ENCODE peak calls at places on chromosomes 16 and 17, in seven cellular contexts. Y is pancreas, D is choroid plexus epithelial cell, W is tibial nerve, O is astrocyte of the cerebellum, I is heart left ventricle, R is epithelial cell of esophagus. S is an unnamed sample.

GRCh38 chr17:59964455-59965328 is at the start of gene RNFT1:
- DNase-seq in Y (peak), W (peak), I (peak), D (peak), O (peak), R (peak), S (peak)

GRCh38 chr17:78034429-78035091 is 76.1 kb downstream of the TNRC6C start:
- DNase-seq in R (peak), Y (no peak), D (no peak), O (no peak), W (no peak), I (no peak), S (peak)

GRCh38 chr17:4721203-4722135 is 9.8 kb upstream of the MED11 start:
- DNase-seq in R (peak), Y (no peak), D (peak), O (no peak), W (no peak), I (no peak), S (no peak)

GRCh38 chr16:59684911-59685310 is 950.8 kb upstream of the GOT2 start:
- DNase-seq in I (no peak), D (peak), W (no peak), R (peak), O (no peak), Y (no peak), S (no peak)

GRCh38 chr17:63423251-63423950 is 22.7 kb downstream of the CYB561 start:
- DNase-seq in Y (no peak), O (no peak), W (no peak), I (no peak), R (peak), D (no peak), S (no peak)

GRCh38 chr16:83312846-83313245 is 494.9 kb upstream of the HSBP1 start:
- DNase-seq in W (no peak), O (no peak), Y (no peak), R (no peak), D (no peak), I (no peak), S (no peak)

GRCh38 chr17:71117461-71117860 is 948.1 kb downstream of the KCNJ2 start:
- DNase-seq in D (peak), I (no peak), O (peak), Y (no peak), W (no peak), R (no peak), S (no peak)

GRCh38 chr16:66264311-66265105 is 102.0 kb upstream of the CDH5 start:
- DNase-seq in I (no peak), Y (no peak), O (no peak), W (no peak), D (no peak), R (no peak), S (no peak)

GRCh38 chr17:42098747-42099399 is 600 bp upstream of the ZNF385C start:
- DNase-seq in O (no peak), I (no peak), R (no peak), D (no peak), W (no peak), Y (no peak), S (no peak)

GRCh38 chr17:65455972-65456343 is 105.5 kb downstream of the AXIN2 start:
- DNase-seq in R (no peak), W (no peak), Y (no peak), D (peak), I (peak), O (no peak), S (no peak)

GRCh38 chr17:72334205-72334604 is 213.4 kb downstream of the SOX9 start:
- DNase-seq in D (peak), R (peak), Y (no peak), O (no peak), W (no peak), I (no peak), S (no peak)

GRCh38 chr16:49183911-49184310 is 97.7 kb downstream of the CBLN1 start:
- DNase-seq in Y (no peak), W (no peak), I (no peak), O (no peak), D (no peak), R (peak), S (no peak)

GRCh38 chr17:82702161-82702932 is 3.8 kb upstream of the RAB40B start:
- DNase-seq in D (no peak), I (no peak), O (no peak), W (no peak), Y (no peak), R (no peak), S (no peak)

GRCh38 chr17:37488009-37488604 is 1.6 kb upstream of the DUSP14 start:
- DNase-seq in Y (no peak), W (no peak), I (no peak), D (peak), R (peak), O (peak), S (peak)

GRCh38 chr17:43691317-43691693 is 29.6 kb upstream of the MEOX1 start:
- DNase-seq in D (no peak), W (no peak), I (no peak), R (no peak), O (no peak), Y (no peak), S (no peak)

DNA sequence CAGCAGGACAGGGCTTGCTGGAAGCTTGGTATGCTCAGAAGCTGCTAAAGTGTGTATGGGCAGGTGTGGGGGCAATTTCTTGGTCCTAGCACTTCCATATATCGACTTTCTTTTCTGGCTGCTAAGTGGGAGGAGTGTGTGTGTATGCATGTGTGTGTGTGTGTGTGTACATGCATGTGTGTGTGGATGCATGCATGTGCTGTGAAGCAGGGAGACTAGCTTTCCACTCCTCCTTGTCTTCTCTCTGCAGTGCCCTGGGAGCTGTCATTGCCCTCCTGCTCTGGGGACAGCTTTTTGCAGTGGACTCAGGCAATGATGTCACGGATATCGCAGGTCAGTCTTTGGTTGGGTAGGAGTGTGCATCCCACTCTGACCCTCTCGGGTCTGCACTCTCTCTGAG is 1.6 kb downstream of the HP start:
- DNase-seq in Y (no peak), I (no peak), D (no peak), O (no peak), W (no peak), R (no peak), S (no peak)
- TF ChIP-seq CTCF in Y (no peak), I (no peak), D (no peak), O (no peak), W (no peak), R (no peak), S (no peak)

DNA sequence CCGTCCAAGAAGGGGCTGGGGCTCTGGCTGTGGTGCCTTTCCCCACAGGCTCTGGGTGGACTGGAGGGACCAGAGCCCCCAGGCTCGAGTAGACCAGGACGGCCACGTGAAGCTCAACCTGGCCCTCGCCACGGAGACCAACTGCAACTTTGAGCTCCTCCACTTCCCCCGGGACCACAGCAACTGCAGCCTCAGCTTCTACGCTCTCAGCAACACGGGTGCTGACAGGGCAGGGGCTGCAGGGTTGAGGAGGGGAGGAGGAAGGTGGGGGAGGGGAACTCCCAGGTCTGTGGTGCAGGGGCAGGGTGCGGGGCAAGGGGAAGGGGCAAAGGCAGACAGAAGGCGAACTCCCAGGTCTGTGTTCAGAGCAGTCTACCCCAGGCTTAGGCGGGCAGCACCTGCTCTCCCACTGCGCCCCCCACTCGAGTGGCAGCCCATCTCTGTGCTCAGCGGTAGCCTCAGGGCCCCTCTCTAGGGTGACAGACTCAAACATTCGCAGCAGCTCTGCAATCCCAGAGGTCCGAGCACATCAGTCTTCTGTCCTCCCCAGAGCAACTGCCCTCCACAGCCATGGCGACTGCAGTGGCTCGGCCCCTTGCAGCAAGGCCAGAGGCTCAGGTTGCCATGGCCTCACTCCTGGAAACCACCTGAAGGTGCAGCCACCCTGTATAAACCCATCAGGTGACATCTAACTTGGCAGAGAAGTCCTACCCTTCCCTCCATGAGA is 1.4 kb downstream of the ZACN start:
- DNase-seq in Y (no peak), R (no peak), W (no peak), O (no peak), D (no peak), I (no peak), S (no peak)
- H3K4me3 ChIP-seq in Y (no peak), R (no peak), W (no peak), O (no peak), D (no peak), I (no peak), S (no peak)

GRCh38 chr16:1825864-1826690 is 548 bp downstream of the HAGH start:
- DNase-seq in D (no peak), O (no peak), R (peak), W (no peak), Y (peak), I (no peak), S (no peak)

GRCh38 chr16:1821861-1822611 is 4.6 kb downstream of the HAGH start:
- DNase-seq in W (no peak), R (peak), O (no peak), I (no peak), Y (no peak), D (no peak), S (no peak)

GRCh38 chr16:1822801-1823200 is 3.8 kb downstream of the HAGH start:
- DNase-seq in W (no peak), D (no peak), Y (no peak), R (no peak), I (no peak), O (no peak), S (no peak)

GRCh38 chr16:1825381-1825863 is 1.2 kb downstream of the HAGH start:
- DNase-seq in O (no peak), D (no peak), R (no peak), I (no peak), Y (peak), W (no peak), S (no peak)

GRCh38 chr16:1823821-1824220 is 2.8 kb downstream of the HAGH start:
- DNase-seq in W (no peak), I (no peak), R (peak), Y (no peak), O (no peak), D (peak), S (no peak)
- TF ChIP-seq CTCF in W (no peak), I (no peak), R (peak), Y (no peak), O (no peak), D (peak), S (peak)

GRCh38 chr17:20151174-20151573 is 142.0 kb downstream of the SPECC1 start:
- DNase-seq in I (no peak), O (no peak), D (no peak), Y (no peak), R (no peak), W (no peak), S (no peak)

GRCh38 chr17:20143740-20144139 is 134.6 kb downstream of the SPECC1 start:
- DNase-seq in R (no peak), I (no peak), Y (no peak), O (no peak), D (no peak), W (no peak), S (no peak)

GRCh38 chr17:20141201-20141999 is 132.2 kb downstream of the SPECC1 start:
- DNase-seq in Y (no peak), O (no peak), W (no peak), D (no peak), I (no peak), R (peak), S (no peak)

GRCh38 chr17:20142268-20142667 is 133.1 kb downstream of the SPECC1 start:
- DNase-seq in D (no peak), W (no peak), R (peak), Y (no peak), O (no peak), I (no peak), S (no peak)

DNA sequence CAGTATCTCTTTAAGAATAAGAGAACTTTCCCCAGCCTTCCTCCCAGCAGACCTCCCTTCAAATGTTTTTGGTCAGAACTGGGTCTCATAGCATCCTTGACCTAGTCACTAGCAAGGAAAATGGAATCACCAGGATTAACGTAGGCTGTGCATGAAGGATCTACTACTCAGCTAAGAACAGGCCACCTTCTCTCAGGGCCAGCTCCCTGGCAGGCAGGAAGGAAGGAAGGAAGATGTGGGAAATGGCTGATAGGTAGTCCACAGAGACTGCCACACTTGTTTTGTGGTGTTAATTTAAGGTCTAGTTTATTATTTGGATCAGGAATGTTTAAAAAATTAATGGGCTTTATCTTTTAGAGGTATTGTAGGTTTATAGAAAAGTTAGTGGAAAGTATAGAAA is 136.4 kb downstream of the SPECC1 start:
- DNase-seq in W (no peak), O (no peak), R (no peak), D (no peak), Y (no peak), I (no peak), S (no peak)
- H3K4me3 ChIP-seq in W (no peak), O (no peak), R (no peak), D (no peak), Y (no peak), I (no peak), S (no peak)

DNA sequence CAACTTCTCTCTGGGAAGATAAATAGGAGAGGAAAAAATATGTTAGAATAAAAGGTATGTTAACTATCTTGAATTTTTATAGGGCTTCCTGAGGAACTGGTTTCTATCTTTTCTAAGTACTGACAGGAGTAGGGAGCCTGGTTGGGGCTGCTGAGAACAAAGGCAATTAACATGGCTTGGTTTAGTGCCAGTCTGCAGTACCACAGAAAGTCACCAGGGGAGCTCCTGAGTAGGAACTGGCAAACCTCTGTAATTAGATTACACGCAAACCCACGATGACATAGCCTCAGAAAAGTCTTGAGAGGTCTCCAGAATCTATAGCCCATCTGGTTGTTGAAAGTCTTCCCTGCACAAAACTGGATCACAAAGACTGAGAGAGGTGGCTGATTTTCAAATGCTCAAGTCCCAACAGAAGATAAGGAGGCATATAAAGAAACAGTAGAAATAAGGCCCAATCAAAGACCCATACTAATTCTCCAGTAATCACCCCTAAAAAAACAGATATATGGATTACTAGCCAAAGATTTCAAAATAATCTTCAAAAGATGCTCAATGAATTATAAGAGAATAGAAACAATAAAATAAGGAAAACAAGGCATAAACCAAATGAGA is 11.7 kb upstream of the CNTNAP4 start:
- DNase-seq in R (peak), W (no peak), O (peak), I (no peak), Y (no peak), D (peak), S (no peak)
- TF ChIP-seq CTCF in R (peak), W (peak), O (peak), I (peak), Y (no peak), D (peak), S (peak)

GRCh38 chr16:55476625-55477533 is 2.1 kb upstream of the MMP2 start:
- DNase-seq in R (no peak), D (no peak), W (no peak), O (no peak), I (peak), Y (no peak), S (no peak)

GRCh38 chr16:55479560-55480197 is 681 bp downstream of the MMP2 start:
- DNase-seq in W (no peak), O (no peak), Y (no peak), D (no peak), I (no peak), R (no peak), S (no peak)

GRCh38 chr16:55478827-55479559 is at the start of gene MMP2:
- DNase-seq in R (peak), D (peak), O (peak), Y (no peak), W (peak), I (peak), S (no peak)

GRCh38 chr16:55482056-55482455 is 3.1 kb downstream of the MMP2 start:
- DNase-seq in D (no peak), R (peak), I (no peak), Y (no peak), W (no peak), O (no peak), S (no peak)

GRCh38 chr16:55480228-55480655 is 1.2 kb downstream of the MMP2 start:
- DNase-seq in O (peak), Y (peak), W (peak), I (peak), D (peak), R (peak), S (no peak)
- H3K4me3 ChIP-seq in O (peak), Y (no peak), W (peak), I (peak), D (peak), R (peak), S (peak)